ENCODE peak calls at places on chromosomes 6 and 20, in seven cellular contexts. One of them, this sample, is unnamed.

GRCh38 chr20:49310695-49311094 is 32.8 kb upstream of the ZNFX1 start:
- DNase-seq in OCI-LY7: no peak
- DNase-seq in esophagus squamous epithelium: no peak
- DNase-seq in CD4-positive, alpha-beta T cell: no peak
- DNase-seq in fibroblast of lung: peak
- DNase-seq in brain microvascular endothelial cell: peak
- DNase-seq in tibial nerve: no peak
- DNase-seq in this sample: peak

GRCh38 chr6:126180585-126180984 is 159.3 kb upstream of the CENPW start:
- DNase-seq in CD4-positive, alpha-beta T cell: no peak
- DNase-seq in OCI-LY7: no peak
- DNase-seq in fibroblast of lung: peak
- DNase-seq in brain microvascular endothelial cell: peak
- DNase-seq in esophagus squamous epithelium: no peak
- DNase-seq in tibial nerve: no peak
- DNase-seq in this sample: peak

GRCh38 chr20:43812216-43812615 is 85.4 kb upstream of the GTSF1L start:
- DNase-seq in brain microvascular endothelial cell: no peak
- DNase-seq in CD4-positive, alpha-beta T cell: no peak
- DNase-seq in tibial nerve: no peak
- DNase-seq in fibroblast of lung: peak
- DNase-seq in esophagus squamous epithelium: no peak
- DNase-seq in OCI-LY7: no peak
- DNase-seq in this sample: no peak

GRCh38 chr20:48661575-48662473 is 166.0 kb downstream of the PREX1 start:
- DNase-seq in CD4-positive, alpha-beta T cell: no peak
- DNase-seq in brain microvascular endothelial cell: no peak
- DNase-seq in fibroblast of lung: peak
- DNase-seq in esophagus squamous epithelium: no peak
- DNase-seq in tibial nerve: no peak
- DNase-seq in OCI-LY7: no peak
- DNase-seq in this sample: no peak

GRCh38 chr6:42041131-42042055 is 8.9 kb upstream of the TAF8 start:
- DNase-seq in esophagus squamous epithelium: no peak
- DNase-seq in fibroblast of lung: no peak
- DNase-seq in brain microvascular endothelial cell: no peak
- DNase-seq in tibial nerve: no peak
- DNase-seq in OCI-LY7: no peak
- DNase-seq in CD4-positive, alpha-beta T cell: no peak
- DNase-seq in this sample: no peak

GRCh38 chr6:16505711-16506362 is 255.4 kb downstream of the ATXN1 start:
- DNase-seq in brain microvascular endothelial cell: peak
- DNase-seq in esophagus squamous epithelium: no peak
- DNase-seq in CD4-positive, alpha-beta T cell: no peak
- DNase-seq in tibial nerve: no peak
- DNase-seq in OCI-LY7: no peak
- DNase-seq in fibroblast of lung: peak
- DNase-seq in this sample: no peak

GRCh38 chr20:19889011-19889953 is 127.9 kb upstream of the NAA20 start:
- DNase-seq in CD4-positive, alpha-beta T cell: no peak
- DNase-seq in esophagus squamous epithelium: no peak
- DNase-seq in brain microvascular endothelial cell: peak
- DNase-seq in OCI-LY7: no peak
- DNase-seq in fibroblast of lung: peak
- DNase-seq in tibial nerve: peak
- DNase-seq in this sample: no peak

GRCh38 chr20:54353337-54353736 is 122.1 kb upstream of the DOK5 start:
- DNase-seq in tibial nerve: no peak
- DNase-seq in esophagus squamous epithelium: no peak
- DNase-seq in brain microvascular endothelial cell: no peak
- DNase-seq in CD4-positive, alpha-beta T cell: no peak
- DNase-seq in OCI-LY7: no peak
- DNase-seq in fibroblast of lung: no peak
- DNase-seq in this sample: no peak

GRCh38 chr20:18066421-18067333 is 9.0 kb upstream of the OVOL2 start:
- DNase-seq in CD4-positive, alpha-beta T cell: no peak
- DNase-seq in brain microvascular endothelial cell: peak
- DNase-seq in OCI-LY7: peak
- DNase-seq in fibroblast of lung: no peak
- DNase-seq in tibial nerve: no peak
- DNase-seq in esophagus squamous epithelium: no peak
- DNase-seq in this sample: no peak

GRCh38 chr20:17873410-17874270 is 95.0 kb downstream of the SNX5 start:
- DNase-seq in tibial nerve: peak
- DNase-seq in OCI-LY7: no peak
- DNase-seq in esophagus squamous epithelium: no peak
- DNase-seq in CD4-positive, alpha-beta T cell: no peak
- DNase-seq in fibroblast of lung: peak
- DNase-seq in brain microvascular endothelial cell: peak
- DNase-seq in this sample: no peak

GRCh38 chr6:135224037-135224647 is 43.0 kb downstream of the MYB start:
- DNase-seq in fibroblast of lung: no peak
- DNase-seq in tibial nerve: no peak
- DNase-seq in CD4-positive, alpha-beta T cell: no peak
- DNase-seq in OCI-LY7: no peak
- DNase-seq in brain microvascular endothelial cell: no peak
- DNase-seq in esophagus squamous epithelium: no peak
- DNase-seq in this sample: no peak

GRCh38 chr20:11989018-11989771 is 71.5 kb downstream of the BTBD3 start:
- DNase-seq in tibial nerve: no peak
- DNase-seq in CD4-positive, alpha-beta T cell: no peak
- DNase-seq in fibroblast of lung: no peak
- DNase-seq in brain microvascular endothelial cell: no peak
- DNase-seq in esophagus squamous epithelium: no peak
- DNase-seq in OCI-LY7: no peak
- DNase-seq in this sample: no peak

GRCh38 chr6:151862461-151862860 is 55.0 kb downstream of the ESR1 start:
- DNase-seq in tibial nerve: no peak
- DNase-seq in CD4-positive, alpha-beta T cell: no peak
- DNase-seq in OCI-LY7: no peak
- DNase-seq in fibroblast of lung: no peak
- DNase-seq in esophagus squamous epithelium: no peak
- DNase-seq in brain microvascular endothelial cell: no peak
- DNase-seq in this sample: no peak

GRCh38 chr6:119608994-119609393 is 259.4 kb upstream of the MAN1A1 start:
- DNase-seq in brain microvascular endothelial cell: no peak
- DNase-seq in fibroblast of lung: no peak
- DNase-seq in esophagus squamous epithelium: no peak
- DNase-seq in OCI-LY7: no peak
- DNase-seq in CD4-positive, alpha-beta T cell: no peak
- DNase-seq in tibial nerve: no peak
- DNase-seq in this sample: no peak

GRCh38 chr6:117531758-117532276 is 49.3 kb downstream of the DCBLD1 start:
- DNase-seq in esophagus squamous epithelium: no peak
- DNase-seq in CD4-positive, alpha-beta T cell: no peak
- DNase-seq in tibial nerve: no peak
- DNase-seq in fibroblast of lung: peak
- DNase-seq in brain microvascular endothelial cell: no peak
- DNase-seq in OCI-LY7: no peak
- DNase-seq in this sample: no peak

GRCh38 chr20:48916699-48917098 is 4.8 kb upstream of the ARFGEF2 start:
- DNase-seq in brain microvascular endothelial cell: no peak
- DNase-seq in fibroblast of lung: no peak
- DNase-seq in OCI-LY7: no peak
- DNase-seq in CD4-positive, alpha-beta T cell: no peak
- DNase-seq in tibial nerve: no peak
- DNase-seq in esophagus squamous epithelium: no peak
- DNase-seq in this sample: no peak

GRCh38 chr6:84137051-84137375 is 90.4 kb downstream of the CEP162 start:
- DNase-seq in fibroblast of lung: peak
- DNase-seq in OCI-LY7: no peak
- DNase-seq in CD4-positive, alpha-beta T cell: no peak
- DNase-seq in brain microvascular endothelial cell: peak
- DNase-seq in tibial nerve: no peak
- DNase-seq in esophagus squamous epithelium: no peak
- DNase-seq in this sample: no peak

GRCh38 chr6:99132026-99132425 is 184.3 kb upstream of the FBXL4 start:
- DNase-seq in esophagus squamous epithelium: no peak
- DNase-seq in OCI-LY7: no peak
- DNase-seq in CD4-positive, alpha-beta T cell: no peak
- DNase-seq in fibroblast of lung: peak
- DNase-seq in tibial nerve: no peak
- DNase-seq in brain microvascular endothelial cell: no peak
- DNase-seq in this sample: no peak

GRCh38 chr6:121297699-121298098 is 36.6 kb downstream of the TBC1D32 start:
- DNase-seq in CD4-positive, alpha-beta T cell: no peak
- DNase-seq in fibroblast of lung: peak
- DNase-seq in OCI-LY7: no peak
- DNase-seq in tibial nerve: no peak
- DNase-seq in esophagus squamous epithelium: no peak
- DNase-seq in brain microvascular endothelial cell: no peak
- DNase-seq in this sample: no peak

GRCh38 chr6:85417336-85417735 is 32.5 kb upstream of the NT5E start:
- DNase-seq in OCI-LY7: no peak
- DNase-seq in esophagus squamous epithelium: no peak
- DNase-seq in CD4-positive, alpha-beta T cell: no peak
- DNase-seq in fibroblast of lung: peak
- DNase-seq in brain microvascular endothelial cell: no peak
- DNase-seq in tibial nerve: no peak
- DNase-seq in this sample: no peak

GRCh38 chr6:45422541-45423110 is 44.9 kb upstream of the SUPT3H start:
- DNase-seq in CD4-positive, alpha-beta T cell: peak
- DNase-seq in esophagus squamous epithelium: no peak
- DNase-seq in OCI-LY7: peak
- DNase-seq in brain microvascular endothelial cell: peak
- DNase-seq in fibroblast of lung: peak
- DNase-seq in tibial nerve: no peak
- DNase-seq in this sample: no peak

GRCh38 chr20:6114696-6115095 is 8.1 kb downstream of the FERMT1 start:
- DNase-seq in OCI-LY7: no peak
- DNase-seq in esophagus squamous epithelium: no peak
- DNase-seq in fibroblast of lung: no peak
- DNase-seq in CD4-positive, alpha-beta T cell: no peak
- DNase-seq in brain microvascular endothelial cell: no peak
- DNase-seq in tibial nerve: no peak
- DNase-seq in this sample: no peak

GRCh38 chr6:32086661-32087573 is 22.2 kb downstream of the TNXB start:
- DNase-seq in tibial nerve: no peak
- DNase-seq in CD4-positive, alpha-beta T cell: no peak
- DNase-seq in brain microvascular endothelial cell: peak
- DNase-seq in esophagus squamous epithelium: no peak
- DNase-seq in fibroblast of lung: peak
- DNase-seq in OCI-LY7: no peak
- DNase-seq in this sample: no peak

GRCh38 chr20:62616728-62617621 is 25.3 kb upstream of the SLCO4A1 start:
- DNase-seq in esophagus squamous epithelium: no peak
- DNase-seq in OCI-LY7: peak
- DNase-seq in CD4-positive, alpha-beta T cell: peak
- DNase-seq in brain microvascular endothelial cell: peak
- DNase-seq in tibial nerve: peak
- DNase-seq in fibroblast of lung: peak
- DNase-seq in this sample: no peak

GRCh38 chr6:4589295-4589694 is 186.9 kb upstream of the CDYL start:
- DNase-seq in brain microvascular endothelial cell: no peak
- DNase-seq in esophagus squamous epithelium: no peak
- DNase-seq in CD4-positive, alpha-beta T cell: no peak
- DNase-seq in OCI-LY7: no peak
- DNase-seq in fibroblast of lung: no peak
- DNase-seq in tibial nerve: no peak
- DNase-seq in this sample: no peak

DNA sequence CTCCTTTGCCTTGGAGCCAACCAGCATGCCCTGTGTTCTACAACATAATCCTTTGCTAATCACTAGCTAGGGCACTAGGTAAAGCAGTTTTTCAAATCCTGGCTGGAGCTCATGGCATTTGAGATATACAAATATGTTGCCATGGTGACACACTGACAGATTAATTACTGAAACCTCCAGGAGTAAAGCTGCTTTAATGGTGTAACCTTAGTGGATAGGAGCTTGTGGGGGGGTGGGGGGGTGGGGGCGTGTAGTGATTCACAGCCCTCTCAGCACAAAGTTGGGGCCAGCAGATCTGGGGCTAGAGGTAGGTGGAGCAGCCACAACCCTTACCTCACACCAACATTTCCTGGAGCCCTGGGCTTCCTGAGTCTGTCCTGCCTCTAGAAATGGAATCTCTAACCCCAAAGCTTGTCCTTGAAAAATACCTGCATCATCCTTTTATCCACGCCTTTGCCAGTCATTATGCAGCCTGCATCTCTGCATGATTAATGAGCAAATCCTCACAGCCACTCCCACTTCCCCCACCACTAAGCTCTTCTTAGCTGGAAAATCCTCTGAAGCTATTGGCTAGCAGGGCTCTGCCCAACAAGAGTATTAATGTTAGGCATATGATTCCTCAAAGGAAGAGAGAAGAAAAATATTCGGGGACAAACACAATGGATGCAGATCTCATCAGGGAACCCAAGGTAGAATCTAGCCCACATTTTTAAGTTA is 84.5 kb upstream of the PRND start:
- DNase-seq in CD4-positive, alpha-beta T cell: no peak
- DNase-seq in OCI-LY7: no peak
- DNase-seq in esophagus squamous epithelium: no peak
- DNase-seq in tibial nerve: no peak
- DNase-seq in fibroblast of lung: peak
- DNase-seq in brain microvascular endothelial cell: no peak
- DNase-seq in this sample: no peak
- H3K27ac ChIP-seq in CD4-positive, alpha-beta T cell: no peak
- H3K27ac ChIP-seq in OCI-LY7: no peak
- H3K27ac ChIP-seq in esophagus squamous epithelium: no peak
- H3K27ac ChIP-seq in tibial nerve: no peak
- H3K27ac ChIP-seq in fibroblast of lung: no peak
- H3K27ac ChIP-seq in brain microvascular endothelial cell: no peak
- H3K27ac ChIP-seq in this sample: no peak

GRCh38 chr6:48826884-48827701 is 636.0 kb downstream of the MMUT start:
- DNase-seq in brain microvascular endothelial cell: peak
- DNase-seq in tibial nerve: no peak
- DNase-seq in OCI-LY7: no peak
- DNase-seq in esophagus squamous epithelium: no peak
- DNase-seq in CD4-positive, alpha-beta T cell: no peak
- DNase-seq in fibroblast of lung: peak
- DNase-seq in this sample: peak
- H3K27ac ChIP-seq in brain microvascular endothelial cell: peak
- H3K27ac ChIP-seq in tibial nerve: no peak
- H3K27ac ChIP-seq in OCI-LY7: no peak
- H3K27ac ChIP-seq in esophagus squamous epithelium: peak
- H3K27ac ChIP-seq in CD4-positive, alpha-beta T cell: no peak
- H3K27ac ChIP-seq in fibroblast of lung: peak
- H3K27ac ChIP-seq in this sample: peak

DNA sequence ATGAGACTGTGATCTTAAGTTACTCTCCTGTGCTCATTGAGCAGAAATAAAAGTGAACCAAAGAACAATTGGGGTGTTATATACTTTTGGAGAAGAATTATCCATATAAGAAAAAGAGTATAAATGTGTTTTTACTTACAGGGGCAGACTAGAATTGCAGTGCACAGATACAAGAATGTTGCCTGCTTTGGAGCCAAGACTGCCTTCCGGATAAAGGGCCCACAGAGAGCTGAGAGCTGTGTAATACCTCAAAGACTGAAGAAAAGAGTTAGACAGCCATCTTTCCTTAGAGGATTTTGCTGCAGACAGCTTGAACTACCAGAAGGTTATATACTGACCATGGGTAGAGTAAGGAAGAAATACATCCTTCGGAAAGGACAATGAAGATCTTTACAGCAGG is 1235.5 kb upstream of the CITED2 start:
- DNase-seq in fibroblast of lung: no peak
- DNase-seq in brain microvascular endothelial cell: no peak
- DNase-seq in CD4-positive, alpha-beta T cell: no peak
- DNase-seq in esophagus squamous epithelium: no peak
- DNase-seq in OCI-LY7: no peak
- DNase-seq in tibial nerve: no peak
- DNase-seq in this sample: no peak
- H3K27ac ChIP-seq in fibroblast of lung: no peak
- H3K27ac ChIP-seq in brain microvascular endothelial cell: no peak
- H3K27ac ChIP-seq in CD4-positive, alpha-beta T cell: no peak
- H3K27ac ChIP-seq in esophagus squamous epithelium: no peak
- H3K27ac ChIP-seq in OCI-LY7: no peak
- H3K27ac ChIP-seq in tibial nerve: no peak
- H3K27ac ChIP-seq in this sample: no peak

GRCh38 chr20:41507851-41508250 is 110.3 kb downstream of the CHD6 start:
- DNase-seq in tibial nerve: no peak
- DNase-seq in fibroblast of lung: no peak
- DNase-seq in brain microvascular endothelial cell: no peak
- DNase-seq in CD4-positive, alpha-beta T cell: no peak
- DNase-seq in esophagus squamous epithelium: no peak
- DNase-seq in OCI-LY7: no peak
- DNase-seq in this sample: no peak
- H3K27ac ChIP-seq in tibial nerve: no peak
- H3K27ac ChIP-seq in fibroblast of lung: no peak
- H3K27ac ChIP-seq in brain microvascular endothelial cell: no peak
- H3K27ac ChIP-seq in CD4-positive, alpha-beta T cell: no peak
- H3K27ac ChIP-seq in esophagus squamous epithelium: no peak
- H3K27ac ChIP-seq in OCI-LY7: no peak
- H3K27ac ChIP-seq in this sample: no peak

This sample was measured in epithelial cell of prostate.